ENCODE peak calls at places on chromosomes 5 and 9, in five cellular contexts. J is choroid plexus epithelial cell, S is NT2/D1, F is foreskin fibroblast, W is OCI-LY7. B is an unnamed sample.

GRCh38 chr5:138725885-138726457 is 27.3 kb upstream of the CTNNA1 start:
- DNase-seq in J (no peak), S (no peak), F (peak), W (no peak), B (no peak)

GRCh38 chr5:151757233-151758140 is 944 bp downstream of the ATOX1 start:
- DNase-seq in J (peak), S (no peak), F (peak), W (peak), B (no peak)

GRCh38 chr9:133707065-133707760 is 30.9 kb downstream of the SARDH start:
- DNase-seq in J (peak), S (no peak), F (peak), W (no peak), B (no peak)

GRCh38 chr9:72477862-72478564 is 43.4 kb upstream of the TMC1 start:
- DNase-seq in J (peak), S (no peak), F (peak), W (no peak), B (peak)

GRCh38 chr9:78714591-78714990 is 417.7 kb downstream of the PSAT1 start:
- DNase-seq in J (no peak), S (no peak), F (peak), W (no peak), B (no peak)

GRCh38 chr9:36150529-36151305 is 14.2 kb downstream of the GLIPR2 start:
- DNase-seq in J (no peak), S (no peak), F (peak), W (no peak), B (no peak)

GRCh38 chr5:1763960-1764605 is 35.6 kb downstream of the MRPL36 start:
- DNase-seq in J (no peak), S (no peak), F (peak), W (no peak), B (no peak)

GRCh38 chr9:89953824-89954223 is 349.0 kb downstream of the GADD45G start:
- DNase-seq in J (no peak), S (no peak), F (no peak), W (no peak), B (no peak)

GRCh38 chr5:82277613-82277986 is 554 bp downstream of the RPS23 start:
- DNase-seq in J (no peak), S (no peak), F (peak), W (no peak), B (no peak)

GRCh38 chr9:114246558-114246957 is 76.3 kb upstream of the ORM1 start:
- DNase-seq in J (no peak), S (no peak), F (peak), W (no peak), B (peak)

GRCh38 chr9:120755827-120756434 is 37.3 kb downstream of the FBXW2 start:
- DNase-seq in J (peak), S (peak), F (peak), W (peak), B (peak)

GRCh38 chr5:81848368-81848767 is 97.5 kb upstream of the SSBP2 start:
- DNase-seq in J (peak), S (no peak), F (peak), W (no peak), B (no peak)

GRCh38 chr9:137276757-137277328 is 683 bp upstream of the TOR4A start:
- DNase-seq in J (peak), S (no peak), F (peak), W (peak), B (peak)

GRCh38 chr5:1467341-1468246 is 22.4 kb upstream of the SLC6A3 start:
- DNase-seq in J (no peak), S (no peak), F (no peak), W (no peak), B (no peak)

GRCh38 chr9:99361827-99362226 is 139.7 kb downstream of the SEC61B start:
- DNase-seq in J (no peak), S (no peak), F (peak), W (no peak), B (no peak)

GRCh38 chr5:107563957-107564544 is 106.7 kb downstream of the EFNA5 start:
- DNase-seq in J (no peak), S (no peak), F (no peak), W (no peak), B (no peak)

GRCh38 chr9:91465420-91465819 is 41.8 kb upstream of the NFIL3 start:
- DNase-seq in J (no peak), S (no peak), F (peak), W (no peak), B (no peak)

GRCh38 chr5:168528521-168529360 is at the start of gene FBLL1:
- DNase-seq in J (peak), S (no peak), F (peak), W (no peak), B (peak)

GRCh38 chr9:16551692-16552091 is 318.8 kb downstream of the BNC2 start:
- DNase-seq in J (no peak), S (no peak), F (no peak), W (no peak), B (no peak)

GRCh38 chr5:10306114-10306513 is 1.6 kb downstream of the CMBL start:
- DNase-seq in J (no peak), S (no peak), F (no peak), W (no peak), B (no peak)

GRCh38 chr5:142821733-142822487 is 51.7 kb downstream of the ARHGAP26 start:
- DNase-seq in J (peak), S (no peak), F (peak), W (no peak), B (peak)

GRCh38 chr9:136075881-136076678 is 19.0 kb downstream of the NACC2 start:
- DNase-seq in J (no peak), S (no peak), F (no peak), W (no peak), B (no peak)

GRCh38 chr9:20524776-20525175 is 97.5 kb downstream of the MLLT3 start:
- DNase-seq in J (peak), S (peak), F (no peak), W (no peak), B (no peak)

GRCh38 chr5:146475190-146475801 is 28.2 kb downstream of the TCERG1 start:
- DNase-seq in J (peak), S (no peak), F (peak), W (peak), B (no peak)

GRCh38 chr9:113548221-113549041 is 84.9 kb downstream of the RGS3 start:
- DNase-seq in J (peak), S (no peak), F (peak), W (peak), B (no peak)

GRCh38 chr9:95620296-95620695 is 103.5 kb upstream of the PTCH1 start:
- DNase-seq in J (no peak), S (no peak), F (no peak), W (no peak), B (no peak)

GRCh38 chr9:76756273-76756650 is 8.0 kb upstream of the PCA3 start:
- DNase-seq in J (peak), S (peak), F (peak), W (no peak), B (peak)

GRCh38 chr5:127254729-127255284 is 35.8 kb upstream of the MEGF10 start:
- DNase-seq in J (peak), S (no peak), F (peak), W (no peak), B (no peak)

GRCh38 chr5:1386274-1386717 is 41.4 kb upstream of the CLPTM1L start:
- DNase-seq in J (peak), S (no peak), F (peak), W (peak), B (no peak)

GRCh38 chr5:95620870-95621838 is 1.3 kb downstream of the GPR150 start:
- DNase-seq in J (peak), S (no peak), F (peak), W (no peak), B (no peak)

GRCh38 chr9:69180670-69181069 is 6.6 kb downstream of the TJP2 start:
- DNase-seq in J (peak), S (no peak), F (peak), W (no peak), B (peak)

GRCh38 chr9:114430443-114430842 is 42.7 kb upstream of the AKNA start:
- DNase-seq in J (no peak), S (no peak), F (no peak), W (no peak), B (no peak)

GRCh38 chr9:89536145-89536574 is 38.2 kb upstream of the SEMA4D start:
- DNase-seq in J (no peak), S (no peak), F (no peak), W (no peak), B (no peak)

GRCh38 chr5:83377131-83377865 is 94.2 kb upstream of the VCAN start:
- DNase-seq in J (peak), S (no peak), F (peak), W (no peak), B (peak)
- H3K4me3 ChIP-seq in J (no peak), S (no peak), F (no peak), W (no peak), B (no peak)

DNA sequence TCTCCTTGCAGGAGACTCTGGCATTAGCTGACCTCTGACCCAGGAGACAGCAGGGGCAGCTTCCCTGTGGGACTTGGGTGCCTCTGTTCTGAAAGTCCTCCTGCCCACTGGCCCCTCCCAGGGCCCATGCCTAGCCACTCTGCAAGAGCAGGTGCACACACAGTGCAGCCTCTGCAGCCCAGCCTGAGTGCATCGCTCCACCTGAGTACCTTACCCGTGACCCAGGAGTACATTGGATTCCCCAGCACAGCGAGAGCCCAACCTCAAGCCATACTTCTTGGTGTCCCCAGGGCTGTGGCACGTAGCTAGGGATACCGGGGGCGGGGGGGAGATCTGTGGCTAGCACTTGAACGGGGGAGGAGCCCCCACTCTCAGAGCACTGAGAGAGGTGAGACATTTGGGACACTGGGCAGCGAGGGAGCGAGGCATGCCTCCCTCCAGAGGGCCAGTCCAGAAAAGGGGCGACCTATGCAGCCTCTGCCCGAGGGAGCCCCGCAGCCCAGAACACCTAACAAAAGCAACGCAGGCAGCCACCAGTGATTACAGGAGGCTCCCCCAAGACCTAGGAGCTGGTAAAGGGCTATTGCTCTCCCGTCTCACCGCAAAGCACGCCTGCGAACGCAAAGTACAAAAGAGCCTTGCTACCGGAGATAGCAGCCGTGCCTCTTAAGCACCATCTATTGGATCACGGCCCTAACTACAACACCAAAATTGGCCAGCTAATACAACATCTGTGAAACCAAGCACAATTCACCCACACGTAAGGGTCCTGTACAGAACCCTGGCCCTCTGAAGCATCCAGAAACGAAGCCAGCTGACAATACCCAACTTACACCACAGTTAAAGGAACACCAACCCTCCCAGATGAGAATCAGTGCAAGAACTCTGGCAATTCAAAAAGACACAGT is 826 bp upstream of the PRDM9 start:
- DNase-seq in J (peak), S (peak), F (peak), W (no peak), B (no peak)
- H3K4me3 ChIP-seq in J (peak), S (peak), F (no peak), W (no peak), B (no peak)

GRCh38 chr9:94603259-94603776 is 9.7 kb upstream of the FBP2 start:
- DNase-seq in J (peak), S (peak), F (peak), W (peak), B (peak)
- H3K4me3 ChIP-seq in J (no peak), S (no peak), F (no peak), W (peak), B (no peak)

DNA sequence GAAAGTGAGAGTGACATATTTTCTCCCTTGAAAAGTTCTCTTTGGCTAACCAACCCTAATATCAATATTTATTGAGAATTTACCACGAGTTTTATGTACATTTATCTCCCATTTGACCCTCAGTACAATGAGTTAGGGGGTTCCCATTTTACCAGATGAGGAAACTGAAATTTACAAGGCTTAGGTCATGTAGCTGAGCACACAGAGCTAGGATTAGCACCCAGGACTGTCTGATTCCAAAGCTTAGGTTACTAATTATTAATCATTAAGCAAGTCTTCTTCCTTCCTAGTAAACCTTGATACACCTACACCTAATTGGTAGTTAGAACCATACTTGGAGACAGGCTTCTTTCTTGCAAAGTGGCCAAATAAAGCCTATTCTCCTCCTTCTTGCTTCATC is 12.2 kb downstream of the SLC1A1 start:
- DNase-seq in J (no peak), S (no peak), F (no peak), W (no peak), B (no peak)
- H3K4me3 ChIP-seq in J (no peak), S (no peak), F (no peak), W (no peak), B (no peak)

GRCh38 chr5:149681252-149681651 is 48.9 kb upstream of the PPARGC1B start:
- DNase-seq in J (no peak), S (no peak), F (no peak), W (no peak), B (no peak)

GRCh38 chr5:149682532-149683076 is 47.5 kb upstream of the PPARGC1B start:
- DNase-seq in J (no peak), S (no peak), F (no peak), W (peak), B (no peak)

GRCh38 chr5:149685494-149685893 is 44.6 kb upstream of the PPARGC1B start:
- DNase-seq in J (no peak), S (no peak), F (no peak), W (no peak), B (no peak)

GRCh38 chr5:149681922-149682321 is 48.2 kb upstream of the PPARGC1B start:
- DNase-seq in J (no peak), S (no peak), F (no peak), W (no peak), B (no peak)

GRCh38 chr5:149684371-149684770 is 45.7 kb upstream of the PPARGC1B start:
- DNase-seq in J (no peak), S (no peak), F (no peak), W (no peak), B (no peak)
- H3K4me3 ChIP-seq in J (no peak), S (no peak), F (no peak), W (no peak), B (no peak)

B was measured in HFF-Myc.